ENCODE peak calls at places on chromosomes 12 and 14, in seven cellular contexts. O is stimulated activated naive CD4-positive, alpha-beta T cell; H is IMR-90; J is T47D; D is HFF-Myc; G is NCI-H1694 treated with DMSO at 0.1 percent for 48 hours; K is transverse colon. L is an unnamed sample.

GRCh38 chr12:68431786-68432185 is 99.6 kb upstream of the MDM1 start:
- DNase-seq in O (no peak), H (no peak), J (no peak), D (no peak), G (no peak), K (no peak), L (no peak)

GRCh38 chr14:97620071-97620470 is 822.9 kb downstream of the VRK1 start:
- DNase-seq in O (no peak), H (no peak), J (no peak), D (no peak), G (no peak), K (no peak), L (no peak)

GRCh38 chr12:29709056-29709455 is 74.7 kb downstream of the TMTC1 start:
- DNase-seq in O (no peak), H (no peak), J (no peak), D (no peak), G (no peak), K (no peak), L (no peak)

GRCh38 chr12:98678946-98679610 is 34.0 kb downstream of the APAF1 start:
- DNase-seq in O (no peak), H (no peak), J (no peak), D (no peak), G (no peak), K (no peak), L (no peak)

GRCh38 chr12:110020956-110021355 is 21.7 kb downstream of the ANKRD13A start:
- DNase-seq in O (no peak), H (no peak), J (no peak), D (no peak), G (no peak), K (no peak), L (no peak)

GRCh38 chr14:28143340-28143739 is 623.2 kb upstream of the FOXG1 start:
- DNase-seq in O (no peak), H (no peak), J (no peak), D (no peak), G (no peak), K (no peak), L (no peak)

GRCh38 chr12:98544741-98545140 is 29.4 kb downstream of the TMPO start:
- DNase-seq in O (no peak), H (peak; percentile 8), J (no peak), D (no peak), G (no peak), K (no peak), L (no peak)

GRCh38 chr12:3119745-3120660 is 42.8 kb downstream of the TSPAN9 start:
- DNase-seq in O (no peak), H (peak; percentile 6), J (peak; percentile 31), D (no peak), G (peak; percentile 94), K (no peak), L (no peak)

GRCh38 chr12:116317986-116318737 is 40.7 kb upstream of the MED13L start:
- DNase-seq in O (no peak), H (no peak), J (no peak), D (no peak), G (no peak), K (no peak), L (no peak)

GRCh38 chr12:57243521-57244305 is 7.3 kb downstream of the STAC3 start:
- DNase-seq in O (peak; percentile 55), H (peak; percentile 56), J (peak; percentile 93), D (no peak), G (peak; percentile 76), K (peak; percentile 86), L (peak; percentile 80)

GRCh38 chr14:95519699-95520098 is 3.2 kb upstream of the SYNE3 start:
- DNase-seq in O (peak; percentile 25), H (peak; percentile 77), J (no peak), D (peak; percentile 80), G (no peak), K (peak; percentile 71), L (no peak)

GRCh38 chr12:12467222-12467621 is 95.4 kb downstream of the DUSP16 start:
- DNase-seq in O (no peak), H (no peak), J (no peak), D (no peak), G (no peak), K (no peak), L (no peak)

GRCh38 chr12:123057505-123058265 is 77.2 kb downstream of the ARL6IP4 start:
- DNase-seq in O (no peak), H (no peak), J (no peak), D (no peak), G (peak; percentile 84), K (no peak), L (no peak)

GRCh38 chr14:76811561-76811960 is 1.1 kb downstream of the ANGEL1 start:
- DNase-seq in O (no peak), H (peak; percentile 52), J (no peak), D (no peak), G (no peak), K (no peak), L (no peak)

GRCh38 chr12:22856120-22856699 is 231.2 kb downstream of the ETNK1 start:
- DNase-seq in O (no peak), H (peak; percentile 45), J (peak; percentile 25), D (no peak), G (peak; percentile 84), K (no peak), L (no peak)

GRCh38 chr12:113040722-113041168 is 15.8 kb upstream of the DTX1 start:
- DNase-seq in O (no peak), H (peak; percentile 43), J (no peak), D (peak; percentile 70), G (no peak), K (peak; percentile 41), L (no peak)

GRCh38 chr12:132497514-132498405 is 7.8 kb downstream of the FBRSL1 start:
- DNase-seq in O (no peak), H (no peak), J (no peak), D (no peak), G (no peak), K (no peak), L (no peak)

GRCh38 chr12:90953956-90954421 is 987 bp downstream of the CCER1 start:
- DNase-seq in O (no peak), H (no peak), J (no peak), D (no peak), G (no peak), K (no peak), L (no peak)

GRCh38 chr12:101051901-101052550 is 158.0 kb downstream of the SLC5A8 start:
- DNase-seq in O (no peak), H (peak; percentile 81), J (no peak), D (peak; percentile 80), G (peak; percentile 45), K (peak; percentile 59), L (no peak)

GRCh38 chr12:81440001-81440400 is 319.1 kb downstream of the PPFIA2 start:
- DNase-seq in O (no peak), H (no peak), J (no peak), D (no peak), G (no peak), K (no peak), L (no peak)

GRCh38 chr12:76238688-76239087 is 109.5 kb downstream of the BBS10 start:
- DNase-seq in O (no peak), H (no peak), J (no peak), D (no peak), G (no peak), K (no peak), L (no peak)

GRCh38 chr12:52871291-52871961 is 22.6 kb upstream of the KRT78 start:
- DNase-seq in O (no peak), H (peak; percentile 73), J (no peak), D (no peak), G (peak; percentile 88), K (peak; percentile 68), L (no peak)

GRCh38 chr12:51686727-51687126 is 95.7 kb downstream of the SCN8A start:
- DNase-seq in O (no peak), H (peak; percentile 42), J (no peak), D (no peak), G (no peak), K (no peak), L (no peak)

GRCh38 chr12:27009926-27010325 is 4.3 kb downstream of the TM7SF3 start:
- DNase-seq in O (no peak), H (no peak), J (no peak), D (no peak), G (no peak), K (no peak), L (no peak)

GRCh38 chr12:120903382-120903817 is 758 bp downstream of the SPPL3 start:
- DNase-seq in O (peak; percentile 38), H (peak; percentile 16), J (peak; percentile 73), D (no peak), G (no peak), K (peak; percentile 81), L (peak; percentile 27)

GRCh38 chr12:50021071-50021470 is 4.2 kb downstream of the RACGAP1 start:
- DNase-seq in O (no peak), H (no peak), J (no peak), D (no peak), G (no peak), K (no peak), L (no peak)

GRCh38 chr12:85468356-85469157 is 188.5 kb downstream of the ALX1 start:
- DNase-seq in O (no peak), H (peak; percentile 68), J (peak; percentile 41), D (peak; percentile 39), G (peak; percentile 15), K (peak; percentile 45), L (peak; percentile 60)

GRCh38 chr12:53696285-53696654 is 20.4 kb upstream of the ATP5MC2 start:
- DNase-seq in O (no peak), H (peak; percentile 85), J (peak; percentile 100), D (peak; percentile 50), G (peak; percentile 4), K (peak; percentile 78), L (peak; percentile 62)

GRCh38 chr12:72465940-72466630 is 193.9 kb downstream of the TRHDE start:
- DNase-seq in O (no peak), H (no peak), J (no peak), D (no peak), G (no peak), K (no peak), L (no peak)

GRCh38 chr12:116196752-116197718 is 80.5 kb downstream of the MED13L start:
- DNase-seq in O (no peak), H (no peak), J (no peak), D (no peak), G (no peak), K (no peak), L (no peak)

GRCh38 chr12:76976777-76977465 is 88.4 kb downstream of the E2F7 start:
- DNase-seq in O (no peak), H (no peak), J (no peak), D (peak; percentile 10), G (no peak), K (no peak), L (no peak)

GRCh38 chr12:80269953-80270552 is 170.7 kb downstream of the OTOGL start:
- DNase-seq in O (no peak), H (peak; percentile 60), J (peak; percentile 39), D (peak; percentile 45), G (peak; percentile 38), K (no peak), L (peak; percentile 15)

GRCh38 chr12:53065975-53066593 is 13.1 kb downstream of the SPRYD3 start:
- DNase-seq in O (no peak), H (peak; percentile 81), J (peak; percentile 91), D (no peak), G (peak; percentile 43), K (peak; percentile 83), L (peak; percentile 76)

GRCh38 chr12:104686196-104686595 is 229.4 kb downstream of the CHST11 start:
- DNase-seq in O (no peak), H (peak; percentile 41), J (no peak), D (no peak), G (no peak), K (no peak), L (no peak)

GRCh38 chr14:92475037-92475436 is 38.5 kb upstream of the RIN3 start:
- DNase-seq in O (no peak), H (no peak), J (no peak), D (no peak), G (no peak), K (no peak), L (no peak)